ENCODE peak calls at places on chromosomes 7 and 10, in five cellular contexts. X is H7, A is transverse colon, E is GM13976, H is progenitor cell of endocrine pancreas. M is an unnamed sample.

GRCh38 chr7:73817121-73817520 is 13.7 kb upstream of the CLDN4 start:
- DNase-seq in X (no peak), A (no peak), E (no peak), H (no peak), M (no peak)

GRCh38 chr7:148729984-148730733 is 31.5 kb downstream of the CUL1 start:
- DNase-seq in X (no peak), A (no peak), E (no peak), H (no peak), M (no peak)

GRCh38 chr10:126921974-126922525 is 16.8 kb downstream of the DOCK1 start:
- DNase-seq in X (no peak), A (no peak), E (no peak), H (no peak), M (no peak)

GRCh38 chr10:48464871-48465736 is 139.8 kb downstream of the ARHGAP22 start:
- DNase-seq in X (peak), A (no peak), E (no peak), H (no peak), M (no peak)

GRCh38 chr7:151954866-151955820 is 1.1 kb upstream of the GALNTL5 start:
- DNase-seq in X (no peak), A (no peak), E (no peak), H (no peak), M (peak)

GRCh38 chr7:45217358-45217757 is 59.8 kb downstream of the RAMP3 start:
- DNase-seq in X (peak), A (no peak), E (no peak), H (no peak), M (no peak)

GRCh38 chr10:124026337-124026939 is 67.0 kb downstream of the CHST15 start:
- DNase-seq in X (peak), A (no peak), E (no peak), H (no peak), M (peak)

GRCh38 chr7:78959471-78959870 is 494.0 kb downstream of the MAGI2 start:
- DNase-seq in X (no peak), A (no peak), E (no peak), H (no peak), M (no peak)

GRCh38 chr7:151038951-151039849 is 9.1 kb upstream of the ASIC3 start:
- DNase-seq in X (no peak), A (peak), E (peak), H (no peak), M (peak)

GRCh38 chr10:58064714-58065528 is 202.8 kb downstream of the IPMK start:
- DNase-seq in X (peak), A (no peak), E (peak), H (no peak), M (peak)

GRCh38 chr10:113453351-113453750 is 99.5 kb upstream of the HABP2 start:
- DNase-seq in X (no peak), A (no peak), E (no peak), H (no peak), M (no peak)

GRCh38 chr10:96097865-96098264 is 32.2 kb upstream of the ZNF518A start:
- DNase-seq in X (no peak), A (no peak), E (no peak), H (no peak), M (no peak)

GRCh38 chr10:29522038-29522855 is 112.5 kb downstream of the SVIL start:
- DNase-seq in X (no peak), A (peak), E (no peak), H (no peak), M (no peak)

GRCh38 chr7:92768501-92769360 is 67.6 kb downstream of the CDK6 start:
- DNase-seq in X (no peak), A (no peak), E (peak), H (no peak), M (no peak)

GRCh38 chr10:1472178-1472577 is 265.1 kb downstream of the ADARB2 start:
- DNase-seq in X (peak), A (no peak), E (no peak), H (no peak), M (no peak)

GRCh38 chr7:113892818-113893217 is 26.0 kb downstream of the PPP1R3A start:
- DNase-seq in X (no peak), A (no peak), E (no peak), H (no peak), M (peak)

GRCh38 chr7:47792521-47793121 is 155.6 kb downstream of the PKD1L1 start:
- DNase-seq in X (no peak), A (no peak), E (no peak), H (no peak), M (peak)

GRCh38 chr10:3538850-3539531 is 246.0 kb downstream of the KLF6 start:
- DNase-seq in X (no peak), A (no peak), E (no peak), H (no peak), M (peak)

GRCh38 chr10:117597216-117597615 is 54.7 kb downstream of the EMX2 start:
- DNase-seq in X (no peak), A (no peak), E (no peak), H (no peak), M (no peak)

GRCh38 chr10:119333146-119333792 is 125.9 kb downstream of the GRK5 start:
- DNase-seq in X (no peak), A (no peak), E (no peak), H (no peak), M (peak)

GRCh38 chr10:24363070-24363469 is 154.1 kb downstream of the KIAA1217 start:
- DNase-seq in X (no peak), A (no peak), E (no peak), H (no peak), M (no peak)

GRCh38 chr7:1674161-1675035 is 4.3 kb downstream of the ELFN1 start:
- DNase-seq in X (peak), A (no peak), E (peak), H (peak), M (no peak)

GRCh38 chr7:128777156-128778123 is 1.8 kb upstream of the OPN1SW start:
- DNase-seq in X (no peak), A (no peak), E (no peak), H (no peak), M (no peak)

GRCh38 chr10:9305018-9305655 is 1250.6 kb downstream of the GATA3 start:
- DNase-seq in X (no peak), A (no peak), E (no peak), H (no peak), M (peak)

GRCh38 chr10:44512345-44513095 is 127.6 kb upstream of the CXCL12 start:
- DNase-seq in X (no peak), A (no peak), E (no peak), H (no peak), M (no peak)

GRCh38 chr7:151412318-151412717 is 2.5 kb upstream of the WDR86 start:
- DNase-seq in X (no peak), A (no peak), E (no peak), H (no peak), M (no peak)

GRCh38 chr7:82605247-82605864 is 161.8 kb upstream of the CACNA2D1 start:
- DNase-seq in X (peak), A (no peak), E (peak), H (no peak), M (peak)

GRCh38 chr10:4638116-4638515 is 187.9 kb upstream of the AKR1E2 start:
- DNase-seq in X (no peak), A (no peak), E (no peak), H (no peak), M (peak)

GRCh38 chr7:18402488-18403183 is 92.9 kb upstream of the HDAC9 start:
- DNase-seq in X (no peak), A (no peak), E (no peak), H (no peak), M (no peak)

GRCh38 chr10:29668628-29669027 is 33.9 kb upstream of the SVIL start:
- DNase-seq in X (no peak), A (no peak), E (no peak), H (no peak), M (no peak)